ENCODE peak calls at places on chromosomes 7 and 10, in eight cellular contexts. One of them, this sample, is unnamed. For H3K4me1, the result is how much of the 10 kb centered on the place peaks cover.

GRCh38 chr7:141874787-141875186 is 33.5 kb upstream of the PRSS37 start:
- DNase-seq in hepatocyte: no peak
- DNase-seq in lower lobe of right lung: no peak
- DNase-seq in CD8-positive, alpha-beta T cell: no peak
- DNase-seq in right lobe of liver: no peak
- DNase-seq in GM23338: peak
- DNase-seq in small intestine: no peak
- DNase-seq in cardiac muscle cell: no peak
- DNase-seq in this sample: no peak

GRCh38 chr10:102714621-102715455 is at the start of gene SFXN2:
- DNase-seq in right lobe of liver: peak
- DNase-seq in hepatocyte: peak
- DNase-seq in lower lobe of right lung: peak
- DNase-seq in CD8-positive, alpha-beta T cell: peak
- DNase-seq in cardiac muscle cell: no peak
- DNase-seq in small intestine: no peak
- DNase-seq in GM23338: peak
- DNase-seq in this sample: no peak

GRCh38 chr7:141748401-141748800 is 10.2 kb downstream of the SSBP1 start:
- DNase-seq in right lobe of liver: no peak
- DNase-seq in cardiac muscle cell: no peak
- DNase-seq in GM23338: no peak
- DNase-seq in lower lobe of right lung: no peak
- DNase-seq in hepatocyte: no peak
- DNase-seq in small intestine: no peak
- DNase-seq in CD8-positive, alpha-beta T cell: no peak
- DNase-seq in this sample: no peak

GRCh38 chr10:26474062-26474461 is 35.9 kb downstream of the APBB1IP start:
- DNase-seq in hepatocyte: no peak
- DNase-seq in cardiac muscle cell: no peak
- DNase-seq in lower lobe of right lung: no peak
- DNase-seq in GM23338: no peak
- DNase-seq in right lobe of liver: no peak
- DNase-seq in CD8-positive, alpha-beta T cell: no peak
- DNase-seq in small intestine: no peak
- DNase-seq in this sample: no peak

GRCh38 chr7:100563809-100564400 is 9.8 kb downstream of the SAP25 start:
- DNase-seq in lower lobe of right lung: peak
- DNase-seq in hepatocyte: peak
- DNase-seq in CD8-positive, alpha-beta T cell: peak
- DNase-seq in cardiac muscle cell: peak
- DNase-seq in right lobe of liver: peak
- DNase-seq in GM23338: peak
- DNase-seq in small intestine: peak
- DNase-seq in this sample: peak

GRCh38 chr7:139660317-139661042 is 117.3 kb downstream of the HIPK2 start:
- DNase-seq in small intestine: peak
- DNase-seq in right lobe of liver: peak
- DNase-seq in GM23338: peak
- DNase-seq in CD8-positive, alpha-beta T cell: no peak
- DNase-seq in hepatocyte: peak
- DNase-seq in cardiac muscle cell: no peak
- DNase-seq in lower lobe of right lung: no peak
- DNase-seq in this sample: no peak

GRCh38 chr7:1360521-1360971 is 98.7 kb downstream of the MICALL2 start:
- DNase-seq in lower lobe of right lung: peak
- DNase-seq in hepatocyte: no peak
- DNase-seq in GM23338: no peak
- DNase-seq in right lobe of liver: peak
- DNase-seq in cardiac muscle cell: no peak
- DNase-seq in small intestine: no peak
- DNase-seq in CD8-positive, alpha-beta T cell: no peak
- DNase-seq in this sample: no peak

GRCh38 chr7:131943211-131943610 is 386.8 kb upstream of the PODXL start:
- DNase-seq in hepatocyte: no peak
- DNase-seq in lower lobe of right lung: no peak
- DNase-seq in GM23338: no peak
- DNase-seq in small intestine: no peak
- DNase-seq in right lobe of liver: no peak
- DNase-seq in CD8-positive, alpha-beta T cell: no peak
- DNase-seq in cardiac muscle cell: no peak
- DNase-seq in this sample: no peak

GRCh38 chr7:34083440-34083839 is 178.1 kb downstream of the BMPER start:
- DNase-seq in hepatocyte: no peak
- DNase-seq in cardiac muscle cell: no peak
- DNase-seq in lower lobe of right lung: no peak
- DNase-seq in CD8-positive, alpha-beta T cell: no peak
- DNase-seq in small intestine: no peak
- DNase-seq in right lobe of liver: no peak
- DNase-seq in GM23338: no peak
- DNase-seq in this sample: no peak

GRCh38 chr7:131883769-131884168 is 327.3 kb upstream of the PODXL start:
- DNase-seq in small intestine: no peak
- DNase-seq in CD8-positive, alpha-beta T cell: no peak
- DNase-seq in cardiac muscle cell: no peak
- DNase-seq in hepatocyte: no peak
- DNase-seq in right lobe of liver: no peak
- DNase-seq in GM23338: no peak
- DNase-seq in lower lobe of right lung: no peak
- DNase-seq in this sample: no peak

GRCh38 chr10:60524541-60524940 is 134.9 kb upstream of the ANK3 start:
- DNase-seq in cardiac muscle cell: peak
- DNase-seq in small intestine: no peak
- DNase-seq in lower lobe of right lung: no peak
- DNase-seq in right lobe of liver: no peak
- DNase-seq in CD8-positive, alpha-beta T cell: no peak
- DNase-seq in hepatocyte: no peak
- DNase-seq in GM23338: no peak
- DNase-seq in this sample: no peak

GRCh38 chr7:39504963-39505362 is 61.2 kb upstream of the YAE1 start:
- DNase-seq in CD8-positive, alpha-beta T cell: no peak
- DNase-seq in hepatocyte: peak
- DNase-seq in lower lobe of right lung: no peak
- DNase-seq in small intestine: peak
- DNase-seq in GM23338: no peak
- DNase-seq in cardiac muscle cell: peak
- DNase-seq in right lobe of liver: peak
- DNase-seq in this sample: peak

GRCh38 chr7:152866125-152866524 is 106.6 kb downstream of the ACTR3B start:
- DNase-seq in lower lobe of right lung: no peak
- DNase-seq in right lobe of liver: no peak
- DNase-seq in hepatocyte: no peak
- DNase-seq in GM23338: no peak
- DNase-seq in small intestine: no peak
- DNase-seq in cardiac muscle cell: no peak
- DNase-seq in CD8-positive, alpha-beta T cell: no peak
- DNase-seq in this sample: no peak

GRCh38 chr7:116169060-116169459 is 41.3 kb upstream of the TES start:
- DNase-seq in GM23338: no peak
- DNase-seq in hepatocyte: peak
- DNase-seq in cardiac muscle cell: peak
- DNase-seq in right lobe of liver: no peak
- DNase-seq in CD8-positive, alpha-beta T cell: no peak
- DNase-seq in lower lobe of right lung: no peak
- DNase-seq in small intestine: peak
- DNase-seq in this sample: no peak

GRCh38 chr7:100606313-100606712 is 4.2 kb downstream of the PCOLCE start:
- DNase-seq in right lobe of liver: no peak
- DNase-seq in small intestine: no peak
- DNase-seq in cardiac muscle cell: no peak
- DNase-seq in GM23338: no peak
- DNase-seq in lower lobe of right lung: no peak
- DNase-seq in CD8-positive, alpha-beta T cell: no peak
- DNase-seq in hepatocyte: no peak
- DNase-seq in this sample: no peak

GRCh38 chr7:151793531-151793935 is 83.4 kb downstream of the PRKAG2 start:
- DNase-seq in CD8-positive, alpha-beta T cell: no peak
- DNase-seq in lower lobe of right lung: peak
- DNase-seq in cardiac muscle cell: peak
- DNase-seq in hepatocyte: no peak
- DNase-seq in small intestine: no peak
- DNase-seq in GM23338: no peak
- DNase-seq in right lobe of liver: peak
- DNase-seq in this sample: no peak

GRCh38 chr7:71132521-71133231 is 732 bp downstream of the GALNT17 start:
- DNase-seq in GM23338: peak
- DNase-seq in right lobe of liver: no peak
- DNase-seq in hepatocyte: peak
- DNase-seq in small intestine: no peak
- DNase-seq in CD8-positive, alpha-beta T cell: no peak
- DNase-seq in cardiac muscle cell: peak
- DNase-seq in lower lobe of right lung: no peak
- DNase-seq in this sample: no peak

DNA sequence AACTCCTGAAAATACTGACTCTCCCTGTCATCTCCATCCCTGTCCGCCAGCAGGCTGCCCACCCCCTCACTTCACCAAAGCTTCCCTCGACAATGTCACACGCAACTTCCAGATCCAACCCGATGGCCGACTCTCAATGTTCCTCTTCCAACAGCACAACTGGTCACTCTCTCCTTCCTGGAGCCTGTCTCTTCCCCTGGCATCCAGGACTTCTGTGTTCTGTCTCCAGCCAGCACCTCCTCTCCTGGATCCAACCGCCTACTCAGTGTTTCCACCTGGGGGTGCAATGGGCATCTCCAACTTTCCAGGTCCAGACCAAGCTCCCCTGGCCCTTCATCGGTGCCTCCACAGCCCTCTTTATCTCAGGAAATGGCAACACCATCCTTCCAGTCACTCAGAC is 8.6 kb downstream of the CPA5 start:
- DNase-seq in right lobe of liver: no peak
- DNase-seq in CD8-positive, alpha-beta T cell: no peak
- DNase-seq in small intestine: no peak
- DNase-seq in GM23338: no peak
- DNase-seq in hepatocyte: no peak
- DNase-seq in lower lobe of right lung: no peak
- DNase-seq in cardiac muscle cell: no peak
- DNase-seq in this sample: no peak
- H3K4me1 ChIP-seq in right lobe of liver: under half
- H3K4me1 ChIP-seq in CD8-positive, alpha-beta T cell: under half
- H3K4me1 ChIP-seq in small intestine: under half
- H3K4me1 ChIP-seq in GM23338: under half
- H3K4me1 ChIP-seq in hepatocyte: under half
- H3K4me1 ChIP-seq in lower lobe of right lung: under half
- H3K4me1 ChIP-seq in cardiac muscle cell: under half
- H3K4me1 ChIP-seq in this sample: under half

GRCh38 chr10:79159141-79159619 is 90.4 kb downstream of the ZMIZ1 start:
- DNase-seq in cardiac muscle cell: peak
- DNase-seq in GM23338: no peak
- DNase-seq in small intestine: no peak
- DNase-seq in lower lobe of right lung: no peak
- DNase-seq in hepatocyte: no peak
- DNase-seq in CD8-positive, alpha-beta T cell: no peak
- DNase-seq in right lobe of liver: no peak
- DNase-seq in this sample: no peak

GRCh38 chr10:79160191-79160590 is 91.4 kb downstream of the ZMIZ1 start:
- DNase-seq in lower lobe of right lung: no peak
- DNase-seq in right lobe of liver: no peak
- DNase-seq in GM23338: no peak
- DNase-seq in CD8-positive, alpha-beta T cell: no peak
- DNase-seq in small intestine: no peak
- DNase-seq in hepatocyte: no peak
- DNase-seq in cardiac muscle cell: no peak
- DNase-seq in this sample: no peak

GRCh38 chr10:79158402-79159097 is 89.8 kb downstream of the ZMIZ1 start:
- DNase-seq in lower lobe of right lung: no peak
- DNase-seq in GM23338: peak
- DNase-seq in right lobe of liver: no peak
- DNase-seq in hepatocyte: no peak
- DNase-seq in CD8-positive, alpha-beta T cell: no peak
- DNase-seq in small intestine: no peak
- DNase-seq in cardiac muscle cell: no peak
- DNase-seq in this sample: peak

GRCh38 chr10:79161557-79161956 is 92.8 kb downstream of the ZMIZ1 start:
- DNase-seq in cardiac muscle cell: no peak
- DNase-seq in lower lobe of right lung: no peak
- DNase-seq in small intestine: no peak
- DNase-seq in hepatocyte: no peak
- DNase-seq in right lobe of liver: no peak
- DNase-seq in GM23338: no peak
- DNase-seq in CD8-positive, alpha-beta T cell: no peak
- DNase-seq in this sample: no peak

GRCh38 chr10:79159785-79160184 is 91.0 kb downstream of the ZMIZ1 start:
- DNase-seq in GM23338: no peak
- DNase-seq in CD8-positive, alpha-beta T cell: no peak
- DNase-seq in hepatocyte: no peak
- DNase-seq in right lobe of liver: peak
- DNase-seq in cardiac muscle cell: peak
- DNase-seq in lower lobe of right lung: no peak
- DNase-seq in small intestine: no peak
- DNase-seq in this sample: peak
- H3K4me1 ChIP-seq in GM23338: under half
- H3K4me1 ChIP-seq in CD8-positive, alpha-beta T cell: under half
- H3K4me1 ChIP-seq in hepatocyte: half or more
- H3K4me1 ChIP-seq in right lobe of liver: under half
- H3K4me1 ChIP-seq in cardiac muscle cell: half or more
- H3K4me1 ChIP-seq in lower lobe of right lung: half or more
- H3K4me1 ChIP-seq in small intestine: under half
- H3K4me1 ChIP-seq in this sample: half or more

DNA sequence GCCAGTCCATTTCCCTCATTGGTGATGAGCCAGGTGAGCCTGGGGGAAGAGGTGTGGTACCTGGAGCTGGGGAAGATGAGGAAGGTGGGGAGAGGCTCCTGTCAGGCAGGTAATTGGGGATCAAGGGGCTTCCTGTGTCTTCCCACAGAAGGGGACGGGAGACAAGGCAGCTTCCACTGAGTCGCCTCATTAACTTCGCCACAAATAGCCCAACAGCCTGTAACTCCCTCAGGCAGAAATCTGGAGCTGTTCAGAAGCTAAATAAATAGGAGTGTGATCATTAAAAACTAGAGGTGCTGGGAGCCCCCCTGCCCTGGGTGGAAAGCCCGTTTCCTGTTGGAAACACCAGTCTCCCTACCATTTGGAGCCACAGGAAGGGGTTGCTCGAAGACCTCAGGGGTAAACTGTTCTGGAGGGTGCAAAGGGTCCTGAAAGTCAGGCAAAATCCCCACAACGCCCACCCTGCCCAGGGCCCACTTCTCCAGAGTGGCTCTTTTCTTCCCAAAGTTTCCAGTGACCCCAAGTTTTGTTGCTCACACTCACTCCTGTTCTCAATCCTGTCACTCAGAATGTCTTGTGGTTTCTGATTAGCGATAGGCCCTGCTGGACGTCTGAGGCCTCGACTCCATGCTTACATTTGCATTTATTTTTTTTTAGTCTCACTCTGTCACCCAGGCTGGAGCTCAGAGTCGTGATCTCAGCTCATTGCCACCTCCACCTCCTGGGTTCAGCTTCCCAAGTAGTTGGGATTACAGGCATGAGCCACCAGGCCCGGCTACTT is 25.7 kb downstream of the UNC5B start:
- DNase-seq in GM23338: no peak
- DNase-seq in cardiac muscle cell: no peak
- DNase-seq in CD8-positive, alpha-beta T cell: no peak
- DNase-seq in hepatocyte: no peak
- DNase-seq in small intestine: no peak
- DNase-seq in lower lobe of right lung: no peak
- DNase-seq in right lobe of liver: no peak
- DNase-seq in this sample: no peak
- H3K4me1 ChIP-seq in GM23338: under half
- H3K4me1 ChIP-seq in cardiac muscle cell: half or more
- H3K4me1 ChIP-seq in CD8-positive, alpha-beta T cell: under half
- H3K4me1 ChIP-seq in hepatocyte: half or more
- H3K4me1 ChIP-seq in small intestine: under half
- H3K4me1 ChIP-seq in lower lobe of right lung: half or more
- H3K4me1 ChIP-seq in right lobe of liver: under half
- H3K4me1 ChIP-seq in this sample: half or more

GRCh38 chr7:23353172-23353571 is 54.0 kb downstream of the MALSU1 start:
- DNase-seq in cardiac muscle cell: no peak
- DNase-seq in small intestine: no peak
- DNase-seq in lower lobe of right lung: no peak
- DNase-seq in right lobe of liver: no peak
- DNase-seq in CD8-positive, alpha-beta T cell: no peak
- DNase-seq in GM23338: no peak
- DNase-seq in hepatocyte: no peak
- DNase-seq in this sample: peak
- H3K4me1 ChIP-seq in cardiac muscle cell: under half
- H3K4me1 ChIP-seq in small intestine: under half
- H3K4me1 ChIP-seq in lower lobe of right lung: under half
- H3K4me1 ChIP-seq in right lobe of liver: under half
- H3K4me1 ChIP-seq in CD8-positive, alpha-beta T cell: under half
- H3K4me1 ChIP-seq in GM23338: under half
- H3K4me1 ChIP-seq in hepatocyte: under half
- H3K4me1 ChIP-seq in this sample: under half

This sample was measured in BE2C.